ENCODE peak calls at places on chromosome 2, in five cellular contexts. E, K, F, Z and L are unnamed samples. For H3K27me3 and H3K36me3, the result is how much of the 10 kb centered on the place peaks cover.

GRCh38 chr2:191895743-191896142 is 48.9 kb upstream of the CAVIN2 start:
- DNase-seq in E (no peak), K (no peak), F (no peak), Z (no peak), L (no peak)

GRCh38 chr2:98158305-98158704 is 71.3 kb downstream of the VWA3B start:
- DNase-seq in E (no peak), K (peak), F (no peak), Z (no peak), L (peak)

GRCh38 chr2:28063492-28063962 is 173.0 kb downstream of the BABAM2 start:
- DNase-seq in E (no peak), K (no peak), F (no peak), Z (no peak), L (no peak)

GRCh38 chr2:27442282-27442980 is at the start of gene KRTCAP3:
- DNase-seq in E (no peak), K (peak), F (no peak), Z (no peak), L (no peak)

GRCh38 chr2:54461251-54461650 is 5.1 kb downstream of the SPTBN1 start:
- DNase-seq in E (no peak), K (no peak), F (no peak), Z (peak), L (no peak)

GRCh38 chr2:54722641-54723299 is 692 bp upstream of the EML6 start:
- DNase-seq in E (no peak), K (no peak), F (no peak), Z (no peak), L (no peak)

GRCh38 chr2:70580352-70580751 is 26.7 kb upstream of the TGFA start:
- DNase-seq in E (no peak), K (no peak), F (no peak), Z (no peak), L (no peak)

GRCh38 chr2:161613161-161613560 is 11.1 kb upstream of the SLC4A10 start:
- DNase-seq in E (no peak), K (no peak), F (no peak), Z (no peak), L (no peak)

GRCh38 chr2:127811397-127811860 is 458 bp upstream of the WDR33 start:
- DNase-seq in E (no peak), K (no peak), F (no peak), Z (no peak), L (no peak)

GRCh38 chr2:120228503-120228902 is 5.3 kb upstream of the TMEM185B start:
- DNase-seq in E (no peak), K (no peak), F (no peak), Z (no peak), L (peak)

GRCh38 chr2:63990072-63990471 is 29.2 kb downstream of the VPS54 start:
- DNase-seq in E (no peak), K (no peak), F (no peak), Z (no peak), L (no peak)

GRCh38 chr2:151560289-151560688 is 150.6 kb downstream of the RIF1 start:
- DNase-seq in E (no peak), K (peak), F (no peak), Z (peak), L (no peak)

GRCh38 chr2:62410926-62411456 is 95.0 kb downstream of the TMEM17 start:
- DNase-seq in E (no peak), K (no peak), F (no peak), Z (no peak), L (no peak)

GRCh38 chr2:55150834-55151233 is 81.3 kb downstream of the CLHC1 start:
- DNase-seq in E (no peak), K (no peak), F (no peak), Z (no peak), L (no peak)

GRCh38 chr2:110903548-110903947 is 171.2 kb downstream of the ACOXL start:
- DNase-seq in E (no peak), K (peak), F (no peak), Z (no peak), L (no peak)

GRCh38 chr2:98894331-98895000 is 41.6 kb downstream of the CRACDL start:
- DNase-seq in E (no peak), K (no peak), F (no peak), Z (no peak), L (peak)

GRCh38 chr2:238920053-238920452 is 72.2 kb downstream of the TWIST2 start:
- DNase-seq in E (peak), K (no peak), F (no peak), Z (no peak), L (no peak)
- H3K27me3 ChIP-seq in E (under half), K (under half), F (under half), Z (under half), L (under half)

GRCh38 chr2:189783451-189783926 is 650 bp downstream of the ORMDL1 start:
- DNase-seq in E (no peak), K (no peak), F (no peak), Z (peak), L (no peak)
- H3K36me3 ChIP-seq in E (under half), K (under half), F (under half), Z (under half), L (under half)

GRCh38 chr2:88078624-88079169 is 11.1 kb downstream of the SMYD1 start:
- DNase-seq in E (no peak), K (no peak), F (no peak), Z (no peak), L (no peak)
- H3K27me3 ChIP-seq in E (under half), K (under half), F (under half), Z (under half), L (under half)

DNA sequence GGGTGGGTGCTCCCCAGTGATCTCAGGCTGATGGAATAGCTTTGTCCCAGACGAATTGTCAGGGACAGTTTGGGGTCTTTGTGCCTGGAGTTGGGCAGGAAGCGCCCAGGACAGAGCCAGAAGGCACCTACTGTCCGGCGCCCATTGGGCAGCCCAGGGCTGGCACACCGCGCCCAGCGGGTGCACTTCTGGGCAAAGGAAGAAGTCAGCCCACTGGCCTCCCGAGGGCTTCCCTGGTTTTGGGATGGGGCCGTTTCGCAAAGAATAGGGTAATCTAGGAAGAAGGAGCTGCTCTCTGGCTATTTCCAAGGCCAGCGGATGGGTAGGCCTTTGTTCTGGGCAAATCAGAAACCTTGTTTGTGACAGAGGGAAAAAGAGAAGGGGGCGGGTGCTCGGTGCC is 3.5 kb upstream of the SIX2 start:
- DNase-seq in E (no peak), K (no peak), F (no peak), Z (no peak), L (no peak)
- H3K36me3 ChIP-seq in E (under half), K (under half), F (under half), Z (under half), L (under half)

GRCh38 chr2:113278812-113279139 is at the start of gene PAX8:
- DNase-seq in E (no peak), K (no peak), F (no peak), Z (no peak), L (no peak)

GRCh38 chr2:113276906-113277425 is 1.8 kb downstream of the PAX8 start:
- DNase-seq in E (no peak), K (no peak), F (no peak), Z (peak), L (no peak)

GRCh38 chr2:113277474-113278072 is 1.1 kb downstream of the PAX8 start:
- DNase-seq in E (no peak), K (no peak), F (no peak), Z (no peak), L (no peak)

GRCh38 chr2:113276216-113276905 is 2.4 kb downstream of the PAX8 start:
- DNase-seq in E (no peak), K (no peak), F (no peak), Z (no peak), L (no peak)

GRCh38 chr2:113278073-113278811 is 479 bp downstream of the PAX8 start:
- DNase-seq in E (no peak), K (no peak), F (no peak), Z (no peak), L (no peak)
- H3K27me3 ChIP-seq in E (under half), K (under half), F (under half), Z (under half), L (under half)

DNA sequence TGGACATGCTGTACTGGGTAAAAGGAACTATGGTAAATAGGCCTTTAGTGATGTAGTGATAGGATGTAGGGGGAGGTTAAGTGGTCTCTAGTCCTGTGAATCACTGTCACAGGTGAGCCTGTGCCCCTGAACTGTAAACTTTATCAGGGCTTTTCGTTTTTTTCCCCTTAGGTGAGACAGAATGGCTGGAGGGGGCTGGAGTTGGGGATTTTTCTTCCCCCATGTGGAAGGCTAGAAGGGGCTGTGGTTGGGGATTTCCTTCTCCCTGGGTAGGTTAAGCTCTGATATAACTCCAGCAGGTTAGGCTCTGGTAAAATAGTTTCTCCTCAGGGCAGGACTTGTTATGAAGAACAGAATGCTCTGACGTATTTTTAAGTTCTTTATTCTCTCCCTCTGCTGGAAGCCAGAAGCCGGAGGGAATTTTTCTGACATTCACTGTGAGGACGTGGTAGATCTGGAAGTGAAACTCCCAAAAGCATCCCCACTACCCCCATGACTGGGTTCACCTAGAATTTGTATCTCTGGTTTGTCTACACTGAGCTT is 28.5 kb downstream of the PIKFYVE start:
- DNase-seq in E (no peak), K (no peak), F (no peak), Z (no peak), L (no peak)
- H3K36me3 ChIP-seq in E (under half), K (under half), F (under half), Z (under half), L (under half)